ENCODE peak calls at places on chromosomes 12 and 14, in seven cellular contexts. C is WERI-Rb-1, X is GM10248, Z is heart right ventricle, N is choroid plexus epithelial cell, E is Caco-2, U is HL-60. T is an unnamed sample.

GRCh38 chr14:65502676-65503124 is 90.2 kb downstream of the FUT8 start:
- DNase-seq in C (no peak), X (no peak), Z (no peak), N (peak), E (no peak), U (no peak), T (no peak)

GRCh38 chr12:132286912-132287311 is 42.5 kb downstream of the GALNT9 start:
- DNase-seq in C (no peak), X (no peak), Z (peak), N (peak), E (peak), U (no peak), T (no peak)

GRCh38 chr12:119486599-119487154 is 106.9 kb upstream of the TMEM233 start:
- DNase-seq in C (peak), X (no peak), Z (no peak), N (no peak), E (no peak), U (no peak), T (no peak)

GRCh38 chr14:21711360-21711961 is 37.8 kb upstream of the OR4E1 start:
- DNase-seq in C (no peak), X (peak), Z (no peak), N (peak), E (no peak), U (peak), T (peak)

GRCh38 chr12:105705765-105706164 is 375.3 kb downstream of the C12orf75 start:
- DNase-seq in C (peak), X (no peak), Z (no peak), N (peak), E (no peak), U (peak), T (peak)

GRCh38 chr12:132495165-132495544 is 5.2 kb downstream of the FBRSL1 start:
- DNase-seq in C (no peak), X (no peak), Z (no peak), N (no peak), E (no peak), U (no peak), T (no peak)

GRCh38 chr12:131121705-131122405 is 168.1 kb downstream of the ADGRD1 start:
- DNase-seq in C (peak), X (no peak), Z (no peak), N (no peak), E (peak), U (no peak), T (no peak)

GRCh38 chr14:103562135-103562384 is 397 bp downstream of the BAG5 start:
- DNase-seq in C (no peak), X (no peak), Z (peak), N (peak), E (no peak), U (no peak), T (no peak)

GRCh38 chr14:99522457-99522891 is 41.3 kb downstream of the CCNK start:
- DNase-seq in C (peak), X (no peak), Z (no peak), N (peak), E (no peak), U (no peak), T (no peak)

GRCh38 chr14:89616425-89617141 is 199.6 kb upstream of the FOXN3 start:
- DNase-seq in C (no peak), X (peak), Z (no peak), N (peak), E (no peak), U (no peak), T (peak)

GRCh38 chr14:50836515-50836914 is 5.6 kb upstream of the NIN start:
- DNase-seq in C (no peak), X (no peak), Z (no peak), N (no peak), E (no peak), U (no peak), T (no peak)

GRCh38 chr12:63206908-63207307 is 55.9 kb upstream of the AVPR1A start:
- DNase-seq in C (no peak), X (no peak), Z (no peak), N (peak), E (peak), U (no peak), T (no peak)

GRCh38 chr12:2794261-2794735 is 472 bp upstream of the FKBP4 start:
- DNase-seq in C (no peak), X (no peak), Z (no peak), N (no peak), E (no peak), U (no peak), T (peak)

GRCh38 chr14:65531148-65531547 is 118.6 kb downstream of the FUT8 start:
- DNase-seq in C (no peak), X (no peak), Z (no peak), N (no peak), E (no peak), U (no peak), T (no peak)

GRCh38 chr12:64990991-64991570 is 130.0 kb downstream of the WIF1 start:
- DNase-seq in C (no peak), X (no peak), Z (no peak), N (no peak), E (no peak), U (no peak), T (no peak)

GRCh38 chr12:6154730-6155459 is 30.4 kb upstream of the VWF start:
- DNase-seq in C (no peak), X (no peak), Z (peak), N (no peak), E (no peak), U (no peak), T (no peak)

GRCh38 chr12:105459760-105460325 is 129.4 kb downstream of the C12orf75 start:
- DNase-seq in C (no peak), X (no peak), Z (peak), N (no peak), E (no peak), U (no peak), T (no peak)

GRCh38 chr14:43677581-43677980 is 829.5 kb downstream of the FSCB start:
- DNase-seq in C (no peak), X (no peak), Z (no peak), N (no peak), E (no peak), U (no peak), T (no peak)

GRCh38 chr12:57479376-57480115 is at the start of gene ARHGAP9:
- DNase-seq in C (no peak), X (peak), Z (no peak), N (peak), E (no peak), U (peak), T (peak)

GRCh38 chr12:99284161-99284560 is 363.4 kb upstream of the GARIN6 start:
- DNase-seq in C (no peak), X (no peak), Z (no peak), N (no peak), E (no peak), U (no peak), T (no peak)

GRCh38 chr12:52395761-52396434 is 10.2 kb downstream of the KRT82 start:
- DNase-seq in C (peak), X (no peak), Z (no peak), N (peak), E (peak), U (no peak), T (no peak)

GRCh38 chr12:5102806-5103205 is 59.1 kb downstream of the KCNA5 start:
- DNase-seq in C (no peak), X (no peak), Z (no peak), N (no peak), E (no peak), U (no peak), T (no peak)

GRCh38 chr12:104059963-104060362 is 4.4 kb upstream of the HCFC2 start:
- DNase-seq in C (no peak), X (no peak), Z (no peak), N (no peak), E (no peak), U (peak), T (no peak)

GRCh38 chr12:71938728-71939385 is at the start of gene TPH2:
- DNase-seq in C (peak), X (peak), Z (peak), N (peak), E (peak), U (peak), T (peak)

GRCh38 chr14:65226824-65227604 is 124.7 kb upstream of the MAX start:
- DNase-seq in C (no peak), X (no peak), Z (no peak), N (no peak), E (peak), U (no peak), T (no peak)

GRCh38 chr12:127642208-127642607 is 624.8 kb upstream of the TMEM132C start:
- DNase-seq in C (no peak), X (no peak), Z (no peak), N (no peak), E (no peak), U (no peak), T (no peak)

GRCh38 chr12:14638066-14638465 is 58.3 kb downstream of the GUCY2C start:
- DNase-seq in C (no peak), X (no peak), Z (no peak), N (no peak), E (no peak), U (no peak), T (no peak)

GRCh38 chr14:61588419-61588901 is 106.9 kb upstream of the HIF1A start:
- DNase-seq in C (no peak), X (no peak), Z (no peak), N (peak), E (no peak), U (no peak), T (no peak)

GRCh38 chr12:107014050-107014449 is 27.1 kb upstream of the MTERF2 start:
- DNase-seq in C (peak), X (no peak), Z (no peak), N (no peak), E (peak), U (no peak), T (no peak)

GRCh38 chr14:24366375-24366663 is 1.7 kb upstream of the NFATC4 start:
- DNase-seq in C (no peak), X (no peak), Z (no peak), N (no peak), E (no peak), U (no peak), T (no peak)

GRCh38 chr14:24368562-24369252 is 723 bp downstream of the NFATC4 start:
- DNase-seq in C (peak), X (peak), Z (peak), N (peak), E (no peak), U (no peak), T (peak)

GRCh38 chr14:24368215-24368561 is 204 bp downstream of the NFATC4 start:
- DNase-seq in C (no peak), X (peak), Z (no peak), N (no peak), E (no peak), U (no peak), T (peak)

GRCh38 chr14:24366664-24367505 is 1.1 kb upstream of the NFATC4 start:
- DNase-seq in C (peak), X (peak), Z (peak), N (peak), E (peak), U (no peak), T (peak)

GRCh38 chr14:24367506-24368214 is at the start of gene NFATC4:
- DNase-seq in C (peak), X (peak), Z (peak), N (peak), E (peak), U (no peak), T (peak)
- TF ChIP-seq CTCF in C (no peak), X (no peak), Z (no peak), N (no peak), E (no peak), U (no peak), T (no peak)

GRCh38 chr12:11347810-11348209 is 37.6 kb upstream of the PRB4 start:
- DNase-seq in C (no peak), X (no peak), Z (no peak), N (peak), E (no peak), U (no peak), T (no peak)
- TF ChIP-seq CTCF in C (no peak), X (no peak), Z (no peak), N (no peak), E (peak), U (peak), T (no peak)

GRCh38 chr12:24352363-24352762 is 402.9 kb upstream of the SOX5 start:
- DNase-seq in C (no peak), X (no peak), Z (no peak), N (no peak), E (no peak), U (no peak), T (no peak)
- TF ChIP-seq CTCF in C (no peak), X (no peak), Z (no peak), N (no peak), E (no peak), U (no peak), T (no peak)

DNA sequence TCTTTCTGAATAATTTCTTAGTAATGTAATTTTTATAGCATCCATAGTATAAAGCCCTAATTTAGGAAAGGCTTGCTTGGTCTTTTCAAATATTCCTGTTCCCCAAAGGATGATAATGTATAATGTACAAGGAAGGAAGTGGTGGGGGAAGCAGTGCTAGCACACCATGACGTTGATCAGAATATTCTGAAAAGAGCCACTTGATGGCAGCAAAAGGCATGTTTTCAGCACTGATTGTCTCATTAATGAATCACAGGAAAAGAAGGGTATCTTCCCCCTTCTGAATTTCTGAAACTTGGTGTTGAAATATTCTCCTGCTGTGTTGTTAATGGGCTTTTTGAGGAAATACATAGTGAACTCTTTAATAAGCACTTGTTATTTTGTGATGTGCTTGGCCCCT is 121.9 kb downstream of the TMEM117 start:
- DNase-seq in C (peak), X (peak), Z (no peak), N (peak), E (no peak), U (peak), T (peak)
- TF ChIP-seq CTCF in C (peak), X (peak), Z (peak), N (peak), E (peak), U (peak), T (peak)

GRCh38 chr14:88232783-88233182 is 90.3 kb downstream of the KCNK10 start:
- DNase-seq in C (peak), X (no peak), Z (no peak), N (no peak), E (no peak), U (no peak), T (no peak)

GRCh38 chr14:88231626-88232025 is 91.4 kb downstream of the KCNK10 start:
- DNase-seq in C (no peak), X (no peak), Z (no peak), N (no peak), E (no peak), U (no peak), T (no peak)

GRCh38 chr14:88229428-88229827 is 93.6 kb downstream of the KCNK10 start:
- DNase-seq in C (no peak), X (no peak), Z (no peak), N (no peak), E (no peak), U (no peak), T (no peak)

GRCh38 chr14:88234442-88234841 is 88.6 kb downstream of the KCNK10 start:
- DNase-seq in C (no peak), X (no peak), Z (no peak), N (no peak), E (no peak), U (no peak), T (no peak)

DNA sequence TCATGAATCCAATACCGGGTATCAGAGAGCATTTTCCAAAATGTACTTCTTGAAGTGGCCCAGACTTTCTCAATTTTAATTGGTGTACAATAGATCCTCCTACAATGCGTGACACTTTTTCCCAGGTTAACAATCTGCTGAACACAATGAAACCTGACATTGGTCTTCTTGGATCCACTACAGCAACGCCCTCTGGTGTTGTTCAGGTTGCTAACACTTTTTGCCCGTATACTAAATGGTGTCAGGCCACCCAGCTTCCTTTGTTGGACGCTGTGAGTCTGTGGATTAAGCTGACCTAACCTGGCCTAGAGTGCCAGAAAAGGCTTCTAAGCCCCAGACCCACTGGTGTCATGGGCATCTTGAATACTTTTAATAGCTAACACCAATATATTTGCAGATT is 89.2 kb downstream of the KCNK10 start:
- DNase-seq in C (peak), X (no peak), Z (no peak), N (peak), E (peak), U (no peak), T (peak)
- TF ChIP-seq CTCF in C (peak), X (peak), Z (no peak), N (no peak), E (peak), U (no peak), T (no peak)

GRCh38 chr12:8771072-8771471 is 51.3 kb upstream of the A2ML1 start:
- DNase-seq in C (no peak), X (no peak), Z (no peak), N (no peak), E (no peak), U (no peak), T (no peak)
- TF ChIP-seq CTCF in C (no peak), X (no peak), Z (no peak), N (peak), E (peak), U (no peak), T (no peak)

GRCh38 chr14:75002392-75003249 is at the start of gene EIF2B2:
- DNase-seq in C (peak), X (peak), Z (peak), N (peak), E (peak), U (peak), T (peak)
- TF ChIP-seq CTCF in C (peak), X (no peak), Z (peak), N (no peak), E (no peak), U (no peak), T (no peak)

GRCh38 chr12:58764100-58764953 is 156.0 kb downstream of the LRIG3 start:
- DNase-seq in C (no peak), X (no peak), Z (no peak), N (peak), E (no peak), U (no peak), T (no peak)
- TF ChIP-seq CTCF in C (no peak), X (no peak), Z (no peak), N (no peak), E (no peak), U (no peak), T (no peak)

T was measured in GM20000.